ENCODE peak calls at places on chromosome 5, in seven cellular contexts. B is ovary; U is AG04450; I is CD8-positive, alpha-beta memory T cell; O is HepG2; N is RWPE1; G is aorta. Y is an unnamed sample.

GRCh38 chr5:123460296-123460729 is 37.1 kb upstream of the CEP120 start:
- DNase-seq in I (no peak), O (no peak), B (no peak), U (no peak), G (no peak), N (peak), Y (no peak)

GRCh38 chr5:174313615-174314014 is 268.1 kb downstream of the NSG2 start:
- DNase-seq in I (no peak), N (no peak), O (no peak), B (no peak), U (no peak), G (peak), Y (peak)

GRCh38 chr5:173196133-173196952 is 38.7 kb downstream of the NKX2-5 start:
- DNase-seq in O (peak), U (no peak), N (no peak), B (no peak), I (no peak), G (no peak), Y (no peak)

GRCh38 chr5:89276566-89277305 is 393.8 kb upstream of the MEF2C start:
- DNase-seq in O (no peak), B (no peak), N (peak), U (no peak), I (no peak), G (no peak), Y (no peak)

GRCh38 chr5:173928871-173929574 is 40.9 kb downstream of the CPEB4 start:
- DNase-seq in I (no peak), N (no peak), B (no peak), O (no peak), U (no peak), G (no peak), Y (no peak)

GRCh38 chr5:93322970-93323369 is 258.0 kb downstream of the NR2F1-AS1 start:
- DNase-seq in U (no peak), O (no peak), B (no peak), N (no peak), I (no peak), G (no peak), Y (no peak)

GRCh38 chr5:135898651-135899050 is 3.0 kb upstream of the IL9 start:
- DNase-seq in G (no peak), N (no peak), B (no peak), I (no peak), O (no peak), U (no peak), Y (no peak)

GRCh38 chr5:59236448-59236847 is 653.6 kb downstream of the RAB3C start:
- DNase-seq in B (no peak), N (no peak), O (no peak), G (no peak), U (no peak), I (no peak), Y (no peak)

GRCh38 chr5:134101686-134102439 is 12.6 kb upstream of the TCF7 start:
- DNase-seq in O (peak), N (peak), G (peak), I (peak), U (no peak), B (peak), Y (peak)

GRCh38 chr5:78273436-78273835 is 21.1 kb downstream of the AP3B1 start:
- DNase-seq in G (no peak), O (no peak), U (no peak), B (no peak), I (no peak), N (no peak), Y (no peak)

GRCh38 chr5:76980518-76981144 is 27.8 kb downstream of the CRHBP start:
- DNase-seq in B (no peak), O (no peak), N (no peak), U (no peak), I (no peak), G (no peak), Y (no peak)

GRCh38 chr5:148932355-148932935 is 106.0 kb downstream of the ADRB2 start:
- DNase-seq in B (no peak), N (no peak), G (no peak), U (no peak), O (no peak), I (no peak), Y (no peak)

GRCh38 chr5:142753114-142753764 is 16.9 kb upstream of the ARHGAP26 start:
- DNase-seq in G (peak), U (no peak), B (peak), I (no peak), N (peak), O (no peak), Y (peak)

GRCh38 chr5:179393078-179393477 is 47.8 kb upstream of the ADAMTS2 start:
- DNase-seq in N (peak), U (no peak), I (no peak), O (no peak), B (no peak), G (no peak), Y (no peak)

GRCh38 chr5:10860645-10861455 is 99.8 kb upstream of the DAP start:
- DNase-seq in B (no peak), U (peak), O (no peak), N (no peak), G (no peak), I (no peak), Y (no peak)

GRCh38 chr5:142674438-142675210 is 11.3 kb downstream of the FGF1 start:
- DNase-seq in O (no peak), I (no peak), U (peak), B (no peak), N (peak), G (peak), Y (no peak)

GRCh38 chr5:31285025-31285424 is 91.5 kb downstream of the CDH6 start:
- DNase-seq in G (no peak), N (no peak), B (no peak), O (no peak), I (no peak), U (no peak), Y (no peak)

GRCh38 chr5:112367400-112367799 is 51.7 kb downstream of the EPB41L4A start:
- DNase-seq in U (no peak), N (no peak), G (peak), I (no peak), O (no peak), B (no peak), Y (no peak)

GRCh38 chr5:74201334-74202081 is 439.0 kb downstream of the ENC1 start:
- DNase-seq in U (no peak), I (no peak), O (no peak), B (no peak), G (no peak), N (no peak), Y (no peak)

GRCh38 chr5:84450617-84451414 is 66.1 kb upstream of the EDIL3 start:
- DNase-seq in U (no peak), N (peak), G (no peak), O (no peak), I (no peak), B (no peak), Y (no peak)

GRCh38 chr5:131671994-131672655 is 37.1 kb upstream of the RAPGEF6 start:
- DNase-seq in N (no peak), I (no peak), G (no peak), U (peak), O (peak), B (peak), Y (no peak)

GRCh38 chr5:151313357-151313756 is 9.8 kb upstream of the SLC36A3 start:
- DNase-seq in N (no peak), O (no peak), U (no peak), I (no peak), G (no peak), B (no peak), Y (no peak)

GRCh38 chr5:171842006-171842776 is 56.6 kb downstream of the SMIM23 start:
- DNase-seq in B (no peak), I (no peak), N (no peak), G (no peak), O (no peak), U (no peak), Y (no peak)

GRCh38 chr5:38135486-38136031 is 122.8 kb upstream of the EGFLAM start:
- DNase-seq in G (no peak), N (no peak), O (no peak), U (no peak), B (no peak), I (no peak), Y (no peak)

GRCh38 chr5:145811834-145812625 is 23.1 kb downstream of the PRELID2 start:
- DNase-seq in B (no peak), U (no peak), N (no peak), I (no peak), O (peak), G (no peak), Y (no peak)

GRCh38 chr5:107424461-107424860 is 246.3 kb downstream of the EFNA5 start:
- DNase-seq in B (no peak), N (no peak), I (no peak), O (no peak), U (no peak), G (no peak), Y (no peak)

GRCh38 chr5:107426209-107426608 is 244.5 kb downstream of the EFNA5 start:
- DNase-seq in G (no peak), N (no peak), I (no peak), B (no peak), O (no peak), U (no peak), Y (no peak)

GRCh38 chr5:107428303-107428761 is 242.4 kb downstream of the EFNA5 start:
- DNase-seq in B (no peak), O (no peak), I (no peak), G (no peak), N (no peak), U (no peak), Y (no peak)

GRCh38 chr5:107422494-107422893 is 248.2 kb downstream of the EFNA5 start:
- DNase-seq in N (no peak), B (no peak), O (no peak), G (no peak), U (no peak), I (no peak), Y (no peak)

GRCh38 chr5:107425541-107426031 is 245.2 kb downstream of the EFNA5 start:
- DNase-seq in N (peak), U (peak), I (no peak), B (no peak), G (no peak), O (no peak), Y (no peak)
- H3K27ac ChIP-seq in N (no peak), U (no peak), I (no peak), B (no peak), G (no peak), O (no peak), Y (no peak)

DNA sequence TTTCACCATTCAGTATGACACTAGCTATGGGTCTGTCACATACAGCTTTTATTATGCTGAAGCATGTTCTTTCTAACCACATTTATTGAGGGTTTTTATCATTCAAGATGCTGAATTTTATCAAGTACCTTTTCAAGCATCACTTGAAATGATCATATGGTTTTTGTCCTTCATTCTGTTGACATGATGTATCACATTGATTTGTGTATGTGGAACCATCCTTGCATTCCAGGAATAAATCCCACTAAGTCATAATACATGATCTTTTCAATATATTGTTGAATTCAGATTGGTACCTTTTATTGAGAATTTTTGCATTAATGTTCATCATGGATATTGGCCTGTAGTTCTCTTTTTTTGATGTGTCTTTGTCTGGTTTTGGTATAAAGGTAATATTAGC is 317.4 kb downstream of the NNT start:
- DNase-seq in I (no peak), B (no peak), N (no peak), G (no peak), U (no peak), O (no peak), Y (no peak)
- H3K27ac ChIP-seq in I (no peak), B (no peak), N (no peak), G (no peak), U (no peak), O (no peak), Y (no peak)

DNA sequence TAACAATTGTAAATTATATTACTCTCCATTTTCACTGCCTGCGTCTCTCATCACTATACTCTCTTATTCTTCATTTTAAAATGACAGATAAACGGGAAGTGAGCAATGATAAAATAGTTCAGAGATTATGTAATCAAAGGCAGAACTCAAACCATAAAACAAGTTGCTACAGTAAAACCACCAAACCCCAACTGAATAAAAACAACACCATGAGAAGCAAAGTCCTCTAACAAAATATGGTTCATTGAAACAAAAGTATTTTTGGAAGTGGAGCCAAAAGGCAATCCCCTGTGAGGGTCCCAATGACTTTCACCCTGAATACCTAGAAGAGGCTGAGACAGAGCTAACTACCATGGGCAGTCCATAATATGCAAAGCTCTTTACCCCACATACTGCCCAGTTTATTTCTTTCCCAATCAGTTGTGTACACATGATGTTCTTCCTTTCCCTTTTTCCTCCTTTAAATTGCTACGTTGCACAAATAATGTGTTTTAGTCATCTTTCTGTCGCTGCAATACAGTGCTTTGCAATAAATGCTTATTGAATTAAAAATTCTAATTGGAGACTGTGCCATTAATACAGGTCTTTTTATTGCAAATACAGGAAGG is 64.0 kb upstream of the PTGER4 start:
- DNase-seq in G (no peak), N (no peak), O (no peak), B (no peak), I (no peak), U (no peak), Y (no peak)
- H3K27ac ChIP-seq in G (no peak), N (no peak), O (no peak), B (no peak), I (no peak), U (no peak), Y (peak)

DNA sequence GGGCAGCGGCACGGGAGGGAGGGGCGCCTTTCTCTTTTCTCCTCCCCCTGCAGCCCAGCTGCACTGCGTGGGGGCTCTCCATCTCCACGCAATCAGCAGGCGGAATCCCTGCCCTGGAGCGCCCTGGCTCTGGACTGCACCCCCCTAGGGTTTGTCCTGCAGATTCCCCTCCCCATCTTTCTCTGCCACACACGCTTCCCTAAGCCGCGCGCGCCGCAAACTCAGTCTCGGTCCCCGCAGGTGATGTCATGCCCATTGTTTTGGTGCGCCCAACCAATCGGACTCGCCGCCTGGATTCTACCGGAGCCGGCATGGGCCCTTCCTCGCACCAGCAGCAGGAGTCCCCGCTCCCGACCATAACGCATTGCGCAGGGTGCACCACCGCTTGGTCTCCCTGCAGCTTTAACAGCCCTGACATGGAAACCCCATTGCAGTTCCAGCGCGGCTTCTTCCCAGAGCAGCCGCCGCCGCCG is at the start of gene KCNN2:
- DNase-seq in I (no peak), O (peak), B (peak), N (peak), G (peak), U (peak), Y (peak)
- H3K27ac ChIP-seq in I (no peak), O (no peak), B (no peak), N (no peak), G (no peak), U (no peak), Y (peak)